ENCODE peak calls at places on chromosome 9, in five cellular contexts. M is hepatocyte, Q is cardiac muscle cell, Y is transverse colon, P is H9. D is an unnamed sample.

GRCh38 chr9:133621868-133622267 is 12.7 kb upstream of the FAM163B start:
- DNase-seq in M (no peak), Q (no peak), Y (no peak), P (no peak), D (no peak)

GRCh38 chr9:100126423-100126822 is 27.4 kb downstream of the INVS start:
- DNase-seq in M (no peak), Q (no peak), Y (no peak), P (no peak), D (no peak)

GRCh38 chr9:12224449-12224848 is 468.7 kb upstream of the TYRP1 start:
- DNase-seq in M (no peak), Q (no peak), Y (no peak), P (no peak), D (no peak)

GRCh38 chr9:13064060-13064459 is 215.4 kb downstream of the MPDZ start:
- DNase-seq in M (no peak), Q (no peak), Y (no peak), P (no peak), D (no peak)

GRCh38 chr9:10094563-10094962 is 518.2 kb downstream of the PTPRD start:
- DNase-seq in M (no peak), Q (no peak), Y (no peak), P (no peak), D (no peak)

GRCh38 chr9:90309809-90310522 is 332.7 kb downstream of the DIRAS2 start:
- DNase-seq in M (peak; percentile 38), Q (no peak), Y (peak; percentile 13), P (no peak), D (no peak)

GRCh38 chr9:124454296-124454695 is 4.0 kb downstream of the ADGRD2 start:
- DNase-seq in M (no peak), Q (no peak), Y (no peak), P (no peak), D (no peak)

GRCh38 chr9:81563739-81564138 is 125.6 kb downstream of the TLE1 start:
- DNase-seq in M (no peak), Q (no peak), Y (no peak), P (no peak), D (no peak)

GRCh38 chr9:84357235-84357634 is 16.7 kb upstream of the SLC28A3 start:
- DNase-seq in M (no peak), Q (no peak), Y (no peak), P (no peak), D (no peak)

GRCh38 chr9:2093920-2094597 is 78.9 kb downstream of the SMARCA2 start:
- DNase-seq in M (no peak), Q (peak; percentile 54), Y (no peak), P (peak; percentile 65), D (peak; percentile 86)

GRCh38 chr9:109249615-109250014 is 71.2 kb downstream of the EPB41L4B start:
- DNase-seq in M (no peak), Q (no peak), Y (no peak), P (peak; percentile 47), D (no peak)

GRCh38 chr9:6354072-6354686 is 26.0 kb downstream of the TPD52L3 start:
- DNase-seq in M (peak; percentile 71), Q (peak; percentile 64), Y (no peak), P (peak; percentile 33), D (no peak)

GRCh38 chr9:92634712-92635605 is 35.0 kb downstream of the IPPK start:
- DNase-seq in M (peak; percentile 80), Q (peak; percentile 84), Y (peak; percentile 77), P (peak; percentile 93), D (peak; percentile 66)

GRCh38 chr9:93636667-93637066 is 60.3 kb downstream of the PHF2 start:
- DNase-seq in M (no peak), Q (no peak), Y (peak; percentile 3), P (no peak), D (no peak)

GRCh38 chr9:106025449-106025848 is 331.1 kb downstream of the TMEM38B start:
- DNase-seq in M (peak; percentile 65), Q (peak; percentile 74), Y (no peak), P (peak; percentile 28), D (no peak)

GRCh38 chr9:115422932-115423440 is 305.0 kb upstream of the TNC start:
- DNase-seq in M (no peak), Q (no peak), Y (no peak), P (no peak), D (no peak)

GRCh38 chr9:103802068-103802467 is 292.0 kb upstream of the SMC2 start:
- DNase-seq in M (no peak), Q (no peak), Y (no peak), P (no peak), D (no peak)

GRCh38 chr9:34653610-34654072 is 1.7 kb downstream of the IL11RA start:
- DNase-seq in M (peak; percentile 67), Q (peak; percentile 26), Y (no peak), P (no peak), D (no peak)

GRCh38 chr9:138098908-138099791 is 221.6 kb downstream of the CACNA1B start:
- DNase-seq in M (no peak), Q (no peak), Y (no peak), P (peak; percentile 20), D (no peak)

GRCh38 chr9:128972956-128973355 is 25.5 kb downstream of the NUP188 start:
- DNase-seq in M (no peak), Q (no peak), Y (no peak), P (no peak), D (no peak)

GRCh38 chr9:102113191-102113590 is 374.7 kb upstream of the GRIN3A start:
- DNase-seq in M (no peak), Q (no peak), Y (no peak), P (no peak), D (no peak)

GRCh38 chr9:6644346-6645152 is 980 bp downstream of the GLDC start:
- DNase-seq in M (no peak), Q (peak; percentile 5), Y (no peak), P (no peak), D (no peak)

GRCh38 chr9:112408819-112409218 is 28.9 kb downstream of the HSDL2 start:
- DNase-seq in M (no peak), Q (no peak), Y (no peak), P (no peak), D (no peak)

GRCh38 chr9:127783111-127783621 is 2.7 kb upstream of the CDK9 start:
- DNase-seq in M (no peak), Q (no peak), Y (peak; percentile 70), P (no peak), D (no peak)
- H3K4me1 ChIP-seq in M (peaks cover 8% of the 10 kb centered on the region), Q (peaks cover 11% of the 10 kb centered on the region), Y (peaks cover 40% of the 10 kb centered on the region), P (no peaks in the 10 kb centered on the region), D (peaks cover 32% of the 10 kb centered on the region)

GRCh38 chr9:120924698-120925534 is 1.7 kb downstream of the TRAF1 start:
- DNase-seq in M (no peak), Q (no peak), Y (no peak), P (no peak), D (no peak)
- H3K4me1 ChIP-seq in M (peaks cover 41% of the 10 kb centered on the region), Q (peaks cover 29% of the 10 kb centered on the region), Y (peaks cover 18% of the 10 kb centered on the region), P (peaks cover 7% of the 10 kb centered on the region), D (peaks cover 7% of the 10 kb centered on the region)

GRCh38 chr9:136722093-136722968 is 10.0 kb downstream of the DIPK1B start:
- DNase-seq in M (no peak), Q (no peak), Y (no peak), P (no peak), D (no peak)
- H3K4me1 ChIP-seq in M (peaks cover 28% of the 10 kb centered on the region), Q (peaks cover 9% of the 10 kb centered on the region), Y (peaks cover 42% of the 10 kb centered on the region), P (no peaks in the 10 kb centered on the region), D (peaks cover 47% of the 10 kb centered on the region)

DNA sequence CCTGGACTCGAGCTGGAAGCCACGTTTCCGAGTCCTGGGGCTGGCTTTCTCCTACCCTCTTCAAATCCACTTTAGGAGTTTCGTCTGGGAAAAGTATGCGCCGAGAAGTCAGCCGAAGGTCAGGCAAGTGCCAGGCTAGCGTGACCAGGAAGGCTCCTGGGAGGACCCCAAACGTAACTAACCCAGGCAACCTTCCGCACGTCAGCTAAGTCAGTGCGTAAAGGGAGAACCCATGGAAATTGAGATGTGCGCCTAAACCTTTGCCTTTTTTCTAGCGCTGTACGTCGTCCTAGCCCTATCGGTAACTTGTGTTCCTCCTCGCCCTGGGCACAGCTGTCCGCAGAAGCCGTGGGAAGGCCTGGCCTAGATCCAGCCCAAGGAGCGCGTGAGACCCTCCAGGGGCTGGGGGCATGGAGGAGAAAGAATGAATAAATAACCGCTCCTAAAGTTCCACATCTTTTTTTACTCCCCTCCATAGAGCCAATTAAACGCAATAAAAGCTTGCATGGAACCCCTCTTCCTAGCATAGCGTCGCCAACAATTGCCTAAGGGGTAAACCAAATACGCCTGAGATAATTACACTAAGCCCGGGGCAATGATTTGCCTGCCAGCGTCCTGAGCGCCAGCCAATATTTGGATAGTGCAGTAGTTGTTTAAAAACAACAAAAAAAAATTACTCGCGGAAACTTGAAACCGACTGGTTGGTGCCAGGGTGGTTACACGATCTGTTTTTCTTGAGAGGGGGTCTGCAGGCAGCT is 4.0 kb upstream of the FOXB2 start:
- DNase-seq in M (no peak), Q (no peak), Y (no peak), P (peak; percentile 46), D (no peak)
- H3K4me1 ChIP-seq in M (peaks cover 29% of the 10 kb centered on the region), Q (peaks cover 10% of the 10 kb centered on the region), Y (peaks cover 53% of the 10 kb centered on the region), P (peaks cover 9% of the 10 kb centered on the region), D (peaks cover 50% of the 10 kb centered on the region)

DNA sequence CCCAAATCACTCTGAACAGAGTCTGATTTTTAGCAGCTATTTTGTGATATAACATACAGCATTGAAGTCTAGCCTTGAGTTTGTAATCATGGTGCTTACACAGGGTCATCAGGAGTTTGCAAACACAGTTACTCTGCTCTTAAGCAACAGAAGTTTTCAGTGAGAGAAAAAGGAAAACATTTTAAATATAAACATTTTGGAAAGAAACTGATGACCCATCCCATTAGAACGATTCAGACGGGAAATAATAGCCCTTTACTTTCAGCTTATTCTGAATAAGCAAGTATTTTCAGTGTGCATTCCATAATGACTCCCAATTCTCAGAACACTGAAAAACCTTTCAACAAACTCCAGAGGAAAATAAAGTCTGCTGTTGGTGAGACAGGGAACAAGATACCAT is 46.7 kb upstream of the TMC1 start:
- DNase-seq in M (no peak), Q (no peak), Y (no peak), P (no peak), D (no peak)
- H3K4me1 ChIP-seq in M (peaks cover 34% of the 10 kb centered on the region), Q (peaks cover 9% of the 10 kb centered on the region), Y (peaks cover 43% of the 10 kb centered on the region), P (no peaks in the 10 kb centered on the region), D (peaks cover 7% of the 10 kb centered on the region)

DNA sequence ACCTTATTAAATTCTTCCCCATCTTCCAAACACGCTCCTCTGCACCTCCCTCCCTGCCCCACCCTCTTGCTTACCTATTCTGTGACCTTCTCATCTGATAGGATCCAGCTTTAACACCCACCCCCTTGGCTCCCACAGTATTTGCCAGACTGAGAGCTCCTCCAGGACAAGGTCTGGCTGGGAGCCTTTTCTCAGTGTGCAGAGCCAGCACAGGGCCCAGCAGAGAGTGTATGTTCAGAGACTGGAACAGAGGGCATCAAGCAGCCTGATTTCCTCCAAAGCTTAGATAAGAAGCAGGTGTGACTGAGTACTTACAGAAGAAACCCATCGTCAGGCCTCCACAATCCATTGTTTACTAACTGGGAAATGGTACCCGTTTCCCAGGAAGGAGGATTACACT is 26.7 kb downstream of the LHX6 start:
- DNase-seq in M (no peak), Q (no peak), Y (no peak), P (no peak), D (peak; percentile 54)
- H3K4me1 ChIP-seq in M (no peaks in the 10 kb centered on the region), Q (no peaks in the 10 kb centered on the region), Y (peaks cover 6% of the 10 kb centered on the region), P (peaks cover 12% of the 10 kb centered on the region), D (peaks cover 9% of the 10 kb centered on the region)

DNA sequence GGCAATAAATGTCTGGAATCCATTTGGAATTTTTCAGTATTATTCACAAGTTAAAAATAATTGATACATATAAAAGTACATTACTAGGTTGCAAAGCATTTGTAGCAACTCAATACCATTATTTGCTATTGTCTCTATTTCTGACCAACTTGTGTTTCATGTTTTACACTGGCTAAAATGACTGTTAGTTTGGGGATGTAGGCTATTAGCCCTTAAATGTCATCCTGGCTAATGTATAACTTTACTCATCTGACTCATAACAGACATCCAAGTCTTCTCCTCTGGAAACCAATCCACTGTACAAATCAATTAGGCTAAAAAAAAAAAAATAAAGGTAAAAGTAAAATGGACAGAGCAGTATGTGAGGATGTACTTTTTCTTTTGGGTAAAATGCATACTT is 20.7 kb downstream of the MEGF9 start:
- DNase-seq in M (no peak), Q (no peak), Y (no peak), P (no peak), D (no peak)
- H3K4me1 ChIP-seq in M (peaks cover 20% of the 10 kb centered on the region), Q (no peaks in the 10 kb centered on the region), Y (peaks cover 21% of the 10 kb centered on the region), P (peaks cover 3% of the 10 kb centered on the region), D (peaks cover 73% of the 10 kb centered on the region)

D was measured in thyroid gland.